ENCODE peak calls at places on chromosome X, in four cellular contexts. U, J, L and F are unnamed samples.

GRCh38 chrX:136158685-136159084 is 11.4 kb downstream of the FHL1 start:
- DNase-seq in U (no peak), J (no peak), L (no peak), F (no peak)

GRCh38 chrX:24647257-24648058 is at the start of gene PCYT1B:
- DNase-seq in U (peak; percentile 50), J (no peak), L (peak; percentile 84), F (no peak)

GRCh38 chrX:67781132-67781531 is 237.3 kb downstream of the AR start:
- DNase-seq in U (no peak), J (no peak), L (no peak), F (no peak)

GRCh38 chrX:12496343-12496742 is 294.9 kb upstream of the PRPS2 start:
- DNase-seq in U (no peak), J (no peak), L (no peak), F (no peak)

GRCh38 chrX:136475236-136475635 is 12.5 kb upstream of the BRS3 start:
- DNase-seq in U (no peak), J (no peak), L (no peak), F (no peak)

GRCh38 chrX:109600114-109600710 is 24.8 kb downstream of the KCNE5 start:
- DNase-seq in U (no peak), J (no peak), L (peak; percentile 41), F (no peak)

GRCh38 chrX:149040873-149041535 is 464.1 kb downstream of the IDS start:
- DNase-seq in U (no peak), J (no peak), L (no peak), F (no peak)

GRCh38 chrX:150581093-150581775 is 12.8 kb downstream of the MTM1 start:
- DNase-seq in U (no peak), J (peak; percentile 87), L (no peak), F (peak; percentile 36)

GRCh38 chrX:155997436-155997835 is at the start of gene IL9R:
- DNase-seq in U (no peak), J (no peak), L (no peak), F (no peak)

GRCh38 chrX:27796640-27797257 is 11.0 kb upstream of the MAGEB10 start:
- DNase-seq in U (no peak), J (no peak), L (no peak), F (no peak)

GRCh38 chrX:10533686-10534365 is 86.6 kb downstream of the MID1 start:
- DNase-seq in U (no peak), J (peak; percentile 36), L (no peak), F (no peak)

GRCh38 chrX:149230689-149231088 is 274.4 kb downstream of the IDS start:
- DNase-seq in U (no peak), J (no peak), L (no peak), F (no peak)

GRCh38 chrX:41734530-41734929 is 10.5 kb downstream of the GPR82 start:
- DNase-seq in U (no peak), J (no peak), L (peak; percentile 19), F (no peak)

GRCh38 chrX:46649421-46650260 is 76.1 kb downstream of the CHST7 start:
- DNase-seq in U (no peak), J (no peak), L (peak; percentile 38), F (no peak)

GRCh38 chrX:143094501-143095110 is 68.9 kb downstream of the SPANXN4 start:
- DNase-seq in U (no peak), J (no peak), L (no peak), F (no peak)

GRCh38 chrX:150478496-150479492 is 89.6 kb upstream of the MTM1 start:
- DNase-seq in U (no peak), J (no peak), L (no peak), F (no peak)

GRCh38 chrX:55907968-55908607 is 190.5 kb downstream of the RRAGB start:
- DNase-seq in U (peak; percentile 60), J (peak; percentile 72), L (peak; percentile 67), F (no peak)

GRCh38 chrX:44871114-44871645 is 1.8 kb upstream of the KDM6A start:
- DNase-seq in U (no peak), J (no peak), L (no peak), F (no peak)

GRCh38 chrX:41238543-41238942 is 95.4 kb upstream of the DDX3X start:
- DNase-seq in U (no peak), J (peak; percentile 44), L (no peak), F (peak; percentile 9)

GRCh38 chrX:130555341-130555740 is 153.6 kb downstream of the RBMX2 start:
- DNase-seq in U (no peak), J (no peak), L (no peak), F (no peak)

GRCh38 chrX:132331000-132331399 is 111.8 kb upstream of the RAP2C start:
- DNase-seq in U (no peak), J (no peak), L (no peak), F (no peak)

GRCh38 chrX:113315927-113316326 is 475.3 kb upstream of the AMOT start:
- DNase-seq in U (no peak), J (no peak), L (no peak), F (no peak)

GRCh38 chrX:120562569-120562926 is 1.8 kb upstream of the CUL4B start:
- DNase-seq in U (no peak), J (no peak), L (no peak), F (no peak)

GRCh38 chrX:113644426-113644825 is 803.8 kb upstream of the AMOT start:
- DNase-seq in U (no peak), J (no peak), L (no peak), F (peak; percentile 4)

DNA sequence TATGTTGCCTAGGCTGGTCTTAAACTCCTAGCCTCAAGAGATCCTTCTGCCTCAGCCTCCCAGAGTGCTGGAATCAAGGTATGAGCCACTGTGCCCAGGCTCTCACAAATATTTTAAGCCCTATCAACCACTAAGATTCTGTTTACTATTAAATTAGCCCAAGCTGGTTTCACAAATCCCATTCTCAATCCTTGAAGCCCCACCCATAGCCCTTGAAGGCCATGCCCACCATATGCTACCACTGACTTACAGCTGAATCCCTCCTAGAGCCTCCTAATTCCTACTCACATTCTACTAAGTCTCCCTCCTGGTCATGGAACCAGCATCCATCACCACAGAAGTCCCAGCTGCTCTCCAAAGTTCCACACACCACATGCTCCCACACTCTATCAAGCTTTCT is 9.7 kb downstream of the GRIPAP1 start:
- DNase-seq in U (no peak), J (no peak), L (no peak), F (no peak)
- H3K36me3 ChIP-seq in U (no peaks in the 10 kb centered on the region), J (no peaks in the 10 kb centered on the region), L (peaks cover 30% of the 10 kb centered on the region), F (no peaks in the 10 kb centered on the region)

GRCh38 chrX:70453024-70453618 is 8.5 kb downstream of the DLG3 start:
- DNase-seq in U (no peak), J (no peak), L (no peak), F (no peak)
- H3K36me3 ChIP-seq in U (no peaks in the 10 kb centered on the region), J (peaks cover 4% of the 10 kb centered on the region), L (no peaks in the 10 kb centered on the region), F (no peaks in the 10 kb centered on the region)

DNA sequence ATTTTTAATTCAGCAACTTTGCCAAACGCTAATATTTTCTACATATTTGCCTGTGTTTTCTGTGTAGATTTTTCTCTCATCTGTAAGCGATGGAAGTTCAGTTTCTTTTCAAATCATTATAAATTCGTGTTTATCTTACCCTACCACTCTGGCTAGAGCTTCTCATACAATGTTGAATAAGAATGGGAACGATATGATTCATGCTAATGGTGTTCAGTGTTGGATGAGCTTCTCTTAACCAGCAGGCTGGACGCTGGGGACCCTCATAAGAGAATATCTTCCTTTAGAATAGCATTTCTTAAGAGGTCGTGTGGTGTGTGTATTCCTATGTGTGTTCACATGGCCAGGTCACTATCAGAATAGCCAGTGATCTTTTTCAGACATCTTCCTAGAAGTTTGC is 31.0 kb downstream of the NSDHL start:
- DNase-seq in U (no peak), J (no peak), L (no peak), F (no peak)
- H3K36me3 ChIP-seq in U (no peaks in the 10 kb centered on the region), J (peaks cover 52% of the 10 kb centered on the region), L (peaks cover 4% of the 10 kb centered on the region), F (peaks cover 10% of the 10 kb centered on the region)

GRCh38 chrX:154358011-154358410 is 16.4 kb downstream of the FLNA start:
- DNase-seq in U (no peak), J (no peak), L (no peak), F (no peak)
- H3K36me3 ChIP-seq in U (no peaks in the 10 kb centered on the region), J (no peaks in the 10 kb centered on the region), L (peaks cover 50% of the 10 kb centered on the region), F (peaks cover 18% of the 10 kb centered on the region)

GRCh38 chrX:72273718-72274117 is 3.3 kb downstream of the RPS4X start:
- DNase-seq in U (no peak), J (no peak), L (no peak), F (no peak)
- H3K36me3 ChIP-seq in U (no peaks in the 10 kb centered on the region), J (peaks cover 57% of the 10 kb centered on the region), L (peaks cover 49% of the 10 kb centered on the region), F (peaks cover 63% of the 10 kb centered on the region)

GRCh38 chrX:1400731-1401471 is 9.0 kb upstream of the SLC25A6 start:
- DNase-seq in U (no peak), J (no peak), L (peak; percentile 80), F (no peak)
- H3K36me3 ChIP-seq in U (peaks cover 4% of the 10 kb centered on the region), J (peaks cover 27% of the 10 kb centered on the region), L (peaks cover 25% of the 10 kb centered on the region), F (peaks cover 21% of the 10 kb centered on the region)

DNA sequence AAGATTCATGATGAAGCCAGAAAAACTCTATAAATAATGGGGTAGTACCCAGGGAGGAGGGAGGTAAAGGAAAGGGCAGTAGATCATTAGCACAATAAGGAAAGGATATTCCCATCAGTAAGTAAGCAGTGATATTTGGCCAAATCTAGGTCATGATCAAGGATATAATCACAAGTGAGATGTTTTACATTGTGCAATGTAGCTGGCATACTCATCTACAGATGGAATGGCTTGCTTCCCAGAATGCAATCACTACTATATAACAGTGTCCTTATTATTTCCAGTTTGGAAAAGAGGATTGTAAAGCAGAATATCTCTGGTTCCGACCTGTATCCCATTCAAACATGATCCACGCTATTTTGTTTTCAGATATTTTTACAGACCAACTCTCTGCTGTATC is 483.4 kb downstream of the RPA4 start:
- DNase-seq in U (no peak), J (no peak), L (no peak), F (no peak)
- H3K36me3 ChIP-seq in U (no peaks in the 10 kb centered on the region), J (no peaks in the 10 kb centered on the region), L (peaks cover 3% of the 10 kb centered on the region), F (no peaks in the 10 kb centered on the region)

DNA sequence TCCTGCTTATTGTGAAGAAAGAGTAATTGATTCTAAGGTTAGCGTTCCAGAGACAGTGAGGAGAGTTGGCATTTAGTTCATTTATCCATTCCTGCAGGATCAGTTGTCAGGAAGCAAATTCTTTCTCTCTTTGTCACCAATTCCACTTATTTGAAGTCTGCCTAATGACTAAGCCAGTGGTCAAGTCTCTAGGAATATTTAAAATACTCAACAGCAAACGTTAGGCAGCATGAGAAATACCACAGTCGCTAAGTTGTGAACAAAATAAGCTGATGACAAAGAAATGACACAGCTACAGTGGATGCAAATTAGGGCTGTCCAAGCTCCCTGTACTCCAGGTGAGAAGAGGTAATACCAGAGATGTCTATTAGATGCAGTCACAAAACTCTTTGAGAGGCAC is 6.6 kb upstream of the MAGEB17 start:
- DNase-seq in U (no peak), J (peak; percentile 58), L (no peak), F (peak; percentile 79)
- H3K36me3 ChIP-seq in U (no peaks in the 10 kb centered on the region), J (no peaks in the 10 kb centered on the region), L (peaks cover 20% of the 10 kb centered on the region), F (no peaks in the 10 kb centered on the region)